ENCODE peak calls at places on chromosome X, in eight cellular contexts. One of them, this sample, is unnamed.

GRCh38 chrX:54452920-54453319 is 12.7 kb downstream of the TSR2 start:
- DNase-seq in ovary: no peak
- DNase-seq in upper lobe of left lung: no peak
- DNase-seq in breast epithelium: no peak
- DNase-seq in endothelial cell of umbilical vein: no peak
- DNase-seq in heart left ventricle: no peak
- DNase-seq in HCT116: no peak
- DNase-seq in Peyer's patch: no peak
- DNase-seq in this sample: no peak

GRCh38 chrX:108696690-108697089 is 39.7 kb downstream of the IRS4 start:
- DNase-seq in ovary: no peak
- DNase-seq in upper lobe of left lung: no peak
- DNase-seq in breast epithelium: no peak
- DNase-seq in endothelial cell of umbilical vein: no peak
- DNase-seq in heart left ventricle: no peak
- DNase-seq in HCT116: no peak
- DNase-seq in Peyer's patch: no peak
- DNase-seq in this sample: no peak

GRCh38 chrX:43025806-43026205 is 247.8 kb upstream of the PPP1R2C start:
- DNase-seq in ovary: no peak
- DNase-seq in upper lobe of left lung: no peak
- DNase-seq in breast epithelium: no peak
- DNase-seq in endothelial cell of umbilical vein: no peak
- DNase-seq in heart left ventricle: no peak
- DNase-seq in HCT116: no peak
- DNase-seq in Peyer's patch: no peak
- DNase-seq in this sample: no peak

GRCh38 chrX:97402333-97402732 is 518.6 kb downstream of the RPA4 start:
- DNase-seq in ovary: no peak
- DNase-seq in upper lobe of left lung: no peak
- DNase-seq in breast epithelium: no peak
- DNase-seq in endothelial cell of umbilical vein: peak; percentile 3
- DNase-seq in heart left ventricle: no peak
- DNase-seq in HCT116: no peak
- DNase-seq in Peyer's patch: no peak
- DNase-seq in this sample: no peak

GRCh38 chrX:152600853-152601635 is 36.7 kb upstream of the GABRQ start:
- DNase-seq in ovary: no peak
- DNase-seq in upper lobe of left lung: no peak
- DNase-seq in breast epithelium: no peak
- DNase-seq in endothelial cell of umbilical vein: no peak
- DNase-seq in heart left ventricle: no peak
- DNase-seq in HCT116: no peak
- DNase-seq in Peyer's patch: no peak
- DNase-seq in this sample: peak; percentile 7

GRCh38 chrX:73270753-73271152 is 56.1 kb upstream of the NAP1L2 start:
- DNase-seq in ovary: no peak
- DNase-seq in upper lobe of left lung: no peak
- DNase-seq in breast epithelium: no peak
- DNase-seq in endothelial cell of umbilical vein: no peak
- DNase-seq in heart left ventricle: no peak
- DNase-seq in HCT116: no peak
- DNase-seq in Peyer's patch: no peak
- DNase-seq in this sample: no peak

GRCh38 chrX:101191217-101191750 is 28.3 kb upstream of the DRP2 start:
- DNase-seq in ovary: peak; percentile 23
- DNase-seq in upper lobe of left lung: no peak
- DNase-seq in breast epithelium: no peak
- DNase-seq in endothelial cell of umbilical vein: peak; percentile 29
- DNase-seq in heart left ventricle: no peak
- DNase-seq in HCT116: no peak
- DNase-seq in Peyer's patch: no peak
- DNase-seq in this sample: no peak

GRCh38 chrX:122622800-122623199 is 561.3 kb upstream of the GRIA3 start:
- DNase-seq in ovary: no peak
- DNase-seq in upper lobe of left lung: no peak
- DNase-seq in breast epithelium: no peak
- DNase-seq in endothelial cell of umbilical vein: no peak
- DNase-seq in heart left ventricle: no peak
- DNase-seq in HCT116: no peak
- DNase-seq in Peyer's patch: no peak
- DNase-seq in this sample: no peak

DNA sequence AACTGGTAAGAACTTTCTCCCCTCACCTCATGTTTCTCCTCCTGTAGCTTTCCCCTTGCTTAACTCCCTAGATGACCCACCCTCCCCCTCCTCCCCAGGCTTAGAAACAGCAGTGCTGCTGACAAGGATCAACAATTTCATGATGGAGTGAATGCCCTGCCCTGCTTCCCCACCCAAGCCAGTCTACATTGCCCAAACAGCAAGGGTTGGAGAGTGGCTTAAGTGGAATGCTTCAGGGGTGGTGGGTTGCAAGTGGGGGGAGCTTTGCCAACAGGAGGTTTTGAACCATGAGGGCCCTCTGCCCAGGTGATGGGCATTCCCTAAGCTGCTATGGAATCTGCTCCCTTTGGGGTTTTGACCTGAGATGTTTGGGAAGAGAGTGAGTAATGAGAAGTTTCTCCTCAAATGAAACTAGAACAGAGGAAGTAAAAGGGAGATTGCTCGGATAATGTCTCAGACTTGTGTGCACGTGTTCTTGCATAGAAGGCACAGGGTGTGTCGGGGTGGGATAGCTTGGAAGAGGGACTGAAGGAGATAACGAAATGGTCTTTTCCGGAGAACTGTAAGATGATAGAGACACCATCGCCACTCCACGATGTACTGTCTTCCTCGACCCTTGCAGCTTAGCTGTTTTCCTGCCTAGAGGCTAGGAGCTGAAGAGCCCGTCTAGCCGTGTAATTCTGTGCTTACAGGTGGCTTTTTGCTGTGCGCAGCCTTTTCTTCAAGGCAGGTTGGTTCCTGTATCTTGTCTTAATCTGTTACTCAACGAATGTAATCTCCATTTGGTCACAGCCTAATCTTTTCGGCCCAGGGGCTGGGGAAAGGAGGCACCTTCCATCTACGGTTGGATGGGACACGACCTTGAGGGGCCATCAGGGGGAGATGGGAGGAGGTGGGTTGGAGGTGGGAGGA is 10.1 kb downstream of the GDPD2 start:
- DNase-seq in ovary: no peak
- DNase-seq in upper lobe of left lung: no peak
- DNase-seq in breast epithelium: no peak
- DNase-seq in endothelial cell of umbilical vein: no peak
- DNase-seq in heart left ventricle: no peak
- DNase-seq in HCT116: no peak
- DNase-seq in Peyer's patch: no peak
- DNase-seq in this sample: no peak
- H3K27ac ChIP-seq in ovary: no peak overlapping the region
- H3K27ac ChIP-seq in upper lobe of left lung: no peak overlapping the region
- H3K27ac ChIP-seq in breast epithelium: peak overlapping the region; percentile 83
- H3K27ac ChIP-seq in endothelial cell of umbilical vein: no peak overlapping the region
- H3K27ac ChIP-seq in heart left ventricle: peak overlapping the region; percentile 75
- H3K27ac ChIP-seq in HCT116: peak overlapping the region; percentile 71
- H3K27ac ChIP-seq in Peyer's patch: peak overlapping the region; percentile 65
- H3K27ac ChIP-seq in this sample: no peak overlapping the region

GRCh38 chrX:78130396-78130795 is 9.1 kb downstream of the TAF9B start:
- DNase-seq in ovary: no peak
- DNase-seq in upper lobe of left lung: no peak
- DNase-seq in breast epithelium: no peak
- DNase-seq in endothelial cell of umbilical vein: no peak
- DNase-seq in heart left ventricle: no peak
- DNase-seq in HCT116: no peak
- DNase-seq in Peyer's patch: no peak
- DNase-seq in this sample: no peak

GRCh38 chrX:78125148-78125547 is 14.3 kb downstream of the TAF9B start:
- DNase-seq in ovary: no peak
- DNase-seq in upper lobe of left lung: no peak
- DNase-seq in breast epithelium: no peak
- DNase-seq in endothelial cell of umbilical vein: no peak
- DNase-seq in heart left ventricle: no peak
- DNase-seq in HCT116: no peak
- DNase-seq in Peyer's patch: no peak
- DNase-seq in this sample: no peak

GRCh38 chrX:78133561-78133960 is 5.9 kb downstream of the TAF9B start:
- DNase-seq in ovary: no peak
- DNase-seq in upper lobe of left lung: no peak
- DNase-seq in breast epithelium: no peak
- DNase-seq in endothelial cell of umbilical vein: no peak
- DNase-seq in heart left ventricle: no peak
- DNase-seq in HCT116: no peak
- DNase-seq in Peyer's patch: no peak
- DNase-seq in this sample: no peak

GRCh38 chrX:78131117-78131516 is 8.3 kb downstream of the TAF9B start:
- DNase-seq in ovary: no peak
- DNase-seq in upper lobe of left lung: no peak
- DNase-seq in breast epithelium: no peak
- DNase-seq in endothelial cell of umbilical vein: no peak
- DNase-seq in heart left ventricle: no peak
- DNase-seq in HCT116: no peak
- DNase-seq in Peyer's patch: no peak
- DNase-seq in this sample: no peak

DNA sequence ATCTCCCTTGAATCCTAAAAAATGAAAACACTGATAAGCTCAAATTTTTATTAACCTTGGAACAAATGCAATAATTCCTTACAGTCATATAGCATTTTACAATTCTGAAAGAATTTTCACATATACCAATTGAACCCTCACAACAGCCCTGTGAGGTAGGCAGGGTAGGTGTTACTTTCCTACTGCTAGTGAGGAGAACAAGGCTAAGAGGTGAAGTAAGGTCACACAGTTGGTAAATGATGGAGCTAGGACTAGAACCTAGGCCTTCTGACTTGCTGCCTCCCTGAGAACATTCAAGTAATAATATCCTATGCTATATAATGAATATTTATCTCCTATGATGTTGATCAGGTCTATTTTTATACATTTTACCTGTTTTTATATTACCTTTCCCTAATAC is 9.7 kb downstream of the TAF9B start:
- DNase-seq in ovary: no peak
- DNase-seq in upper lobe of left lung: no peak
- DNase-seq in breast epithelium: no peak
- DNase-seq in endothelial cell of umbilical vein: no peak
- DNase-seq in heart left ventricle: no peak
- DNase-seq in HCT116: no peak
- DNase-seq in Peyer's patch: no peak
- DNase-seq in this sample: no peak
- TF ChIP-seq POLR2A in ovary: no peak
- TF ChIP-seq POLR2A in upper lobe of left lung: no peak
- TF ChIP-seq POLR2A in breast epithelium: no peak
- TF ChIP-seq POLR2A in endothelial cell of umbilical vein: no peak
- TF ChIP-seq POLR2A in heart left ventricle: no peak
- TF ChIP-seq POLR2A in HCT116: no peak
- TF ChIP-seq POLR2A in Peyer's patch: no peak
- TF ChIP-seq POLR2A in this sample: no peak

DNA sequence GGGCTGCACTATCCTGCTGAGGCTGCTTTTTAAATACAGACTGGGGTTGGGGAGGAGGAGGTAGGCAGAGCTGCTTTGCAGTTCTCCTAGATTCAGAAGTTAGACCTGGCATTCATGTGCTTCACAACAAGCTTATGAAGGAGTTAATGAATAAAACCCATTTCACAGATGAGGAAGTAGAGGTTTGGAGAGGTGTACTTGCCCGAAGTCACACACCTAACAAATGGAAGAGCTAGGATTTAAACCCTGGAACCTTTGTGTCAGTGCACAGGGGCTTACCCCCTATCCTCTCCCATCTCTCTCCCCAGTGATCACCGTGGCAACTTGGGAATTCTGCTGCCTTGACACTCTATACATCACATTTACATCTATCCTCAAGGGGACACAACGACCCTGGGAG is 3.6 kb upstream of the MTM1 start:
- DNase-seq in ovary: no peak
- DNase-seq in upper lobe of left lung: no peak
- DNase-seq in breast epithelium: no peak
- DNase-seq in endothelial cell of umbilical vein: no peak
- DNase-seq in heart left ventricle: no peak
- DNase-seq in HCT116: no peak
- DNase-seq in Peyer's patch: no peak
- DNase-seq in this sample: no peak
- H3K4me3 ChIP-seq in ovary: no peak overlapping the region
- H3K4me3 ChIP-seq in upper lobe of left lung: no peak overlapping the region
- H3K4me3 ChIP-seq in breast epithelium: no peak overlapping the region
- H3K4me3 ChIP-seq in endothelial cell of umbilical vein: no peak overlapping the region
- H3K4me3 ChIP-seq in heart left ventricle: no peak overlapping the region
- H3K4me3 ChIP-seq in HCT116: no peak overlapping the region
- H3K4me3 ChIP-seq in Peyer's patch: no peak overlapping the region
- H3K4me3 ChIP-seq in this sample: no peak overlapping the region

GRCh38 chrX:115595049-115595448 is 34.1 kb downstream of the PLS3 start:
- DNase-seq in ovary: no peak
- DNase-seq in upper lobe of left lung: no peak
- DNase-seq in breast epithelium: no peak
- DNase-seq in endothelial cell of umbilical vein: peak; percentile 71
- DNase-seq in heart left ventricle: no peak
- DNase-seq in HCT116: no peak
- DNase-seq in Peyer's patch: no peak
- DNase-seq in this sample: no peak

GRCh38 chrX:115589419-115589818 is 28.4 kb downstream of the PLS3 start:
- DNase-seq in ovary: no peak
- DNase-seq in upper lobe of left lung: no peak
- DNase-seq in breast epithelium: no peak
- DNase-seq in endothelial cell of umbilical vein: no peak
- DNase-seq in heart left ventricle: no peak
- DNase-seq in HCT116: no peak
- DNase-seq in Peyer's patch: no peak
- DNase-seq in this sample: no peak

GRCh38 chrX:115592997-115593734 is 32.2 kb downstream of the PLS3 start:
- DNase-seq in ovary: no peak
- DNase-seq in upper lobe of left lung: no peak
- DNase-seq in breast epithelium: no peak
- DNase-seq in endothelial cell of umbilical vein: peak; percentile 71
- DNase-seq in heart left ventricle: no peak
- DNase-seq in HCT116: no peak
- DNase-seq in Peyer's patch: no peak
- DNase-seq in this sample: peak; percentile 37

GRCh38 chrX:115591420-115591819 is 30.4 kb downstream of the PLS3 start:
- DNase-seq in ovary: no peak
- DNase-seq in upper lobe of left lung: no peak
- DNase-seq in breast epithelium: no peak
- DNase-seq in endothelial cell of umbilical vein: no peak
- DNase-seq in heart left ventricle: no peak
- DNase-seq in HCT116: no peak
- DNase-seq in Peyer's patch: no peak
- DNase-seq in this sample: no peak

DNA sequence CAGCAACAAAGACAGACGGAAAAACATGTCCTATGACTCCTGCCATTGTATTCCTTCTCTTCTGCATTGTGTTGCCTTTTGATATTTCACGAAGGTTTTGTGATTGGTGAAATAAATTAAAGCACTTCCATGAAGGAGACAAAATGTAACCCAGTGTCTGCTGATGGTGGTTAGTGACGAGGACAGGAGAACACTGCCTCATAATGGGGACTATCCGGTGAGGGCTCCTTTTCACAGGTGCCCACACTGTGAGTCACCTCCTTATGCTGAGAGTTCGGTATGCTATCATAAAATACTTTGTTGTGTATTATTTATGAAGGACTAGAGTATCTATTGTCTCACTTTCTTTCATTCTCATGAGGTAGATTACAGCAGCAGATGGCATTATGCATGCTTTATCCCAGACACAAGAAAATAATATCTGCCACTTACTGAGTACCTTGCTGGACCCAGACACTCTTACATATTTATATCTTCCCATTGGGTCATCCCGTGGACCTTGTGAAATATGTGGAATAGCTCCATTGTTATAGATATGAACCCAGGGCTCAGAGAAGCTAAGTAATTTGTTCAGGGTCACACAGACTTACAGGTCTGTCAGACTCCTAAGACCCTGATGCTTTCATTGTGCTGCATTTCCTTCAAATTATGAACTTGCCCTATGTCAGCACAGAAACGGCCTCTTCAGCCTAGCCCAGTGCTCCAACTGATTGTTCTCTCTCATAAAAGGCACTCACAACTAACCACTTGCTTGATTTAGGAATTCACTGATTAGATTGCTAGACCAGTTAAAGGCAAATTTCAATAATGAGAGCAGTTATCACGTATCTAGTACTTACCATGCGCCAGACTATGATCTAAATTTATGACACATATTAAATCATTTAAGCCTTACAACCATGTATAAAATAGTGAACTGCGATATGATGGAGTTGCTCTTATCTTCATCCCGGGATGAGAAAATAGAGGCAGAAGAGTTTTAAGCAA is 31.2 kb downstream of the PLS3 start:
- DNase-seq in ovary: no peak
- DNase-seq in upper lobe of left lung: no peak
- DNase-seq in breast epithelium: no peak
- DNase-seq in endothelial cell of umbilical vein: peak; percentile 63
- DNase-seq in heart left ventricle: no peak
- DNase-seq in HCT116: no peak
- DNase-seq in Peyer's patch: no peak
- DNase-seq in this sample: no peak
- H3K27ac ChIP-seq in ovary: no peak overlapping the region
- H3K27ac ChIP-seq in upper lobe of left lung: peak overlapping the region; percentile 51
- H3K27ac ChIP-seq in breast epithelium: peak overlapping the region; percentile 43
- H3K27ac ChIP-seq in endothelial cell of umbilical vein: peak overlapping the region; percentile 93
- H3K27ac ChIP-seq in heart left ventricle: peak overlapping the region; percentile 72
- H3K27ac ChIP-seq in HCT116: no peak overlapping the region
- H3K27ac ChIP-seq in Peyer's patch: no peak overlapping the region
- H3K27ac ChIP-seq in this sample: peak overlapping the region; percentile 82